ENCODE peak calls at places on chromosome 10, in four cellular contexts. One of them, this sample, is unnamed.

GRCh38 chr10:134743-135600 is at the start of gene ZMYND11:
- DNase-seq in IMR-90: peak
- DNase-seq in H9: peak
- DNase-seq in H1: peak
- DNase-seq in this sample: peak

GRCh38 chr10:111037868-111038267 is 39.0 kb upstream of the ADRA2A start:
- DNase-seq in IMR-90: no peak
- DNase-seq in H9: no peak
- DNase-seq in H1: no peak
- DNase-seq in this sample: no peak

GRCh38 chr10:131735577-131735976 is 165.2 kb upstream of the PPP2R2D start:
- DNase-seq in IMR-90: no peak
- DNase-seq in H9: no peak
- DNase-seq in H1: no peak
- DNase-seq in this sample: no peak

GRCh38 chr10:79886345-79886744 is 59.8 kb downstream of the NUTM2E start:
- DNase-seq in IMR-90: no peak
- DNase-seq in H9: no peak
- DNase-seq in H1: no peak
- DNase-seq in this sample: no peak

GRCh38 chr10:13503745-13504463 is 24.9 kb downstream of the BEND7 start:
- DNase-seq in IMR-90: peak
- DNase-seq in H9: no peak
- DNase-seq in H1: no peak
- DNase-seq in this sample: no peak

GRCh38 chr10:128577958-128578750 is 451.9 kb upstream of the MKI67 start:
- DNase-seq in IMR-90: no peak
- DNase-seq in H9: no peak
- DNase-seq in H1: no peak
- DNase-seq in this sample: no peak

GRCh38 chr10:117175901-117176534 is 21.3 kb upstream of the KCNK18 start:
- DNase-seq in IMR-90: peak
- DNase-seq in H9: peak
- DNase-seq in H1: peak
- DNase-seq in this sample: peak

GRCh38 chr10:102764340-102765257 is 20.9 kb downstream of the WBP1L start:
- DNase-seq in IMR-90: peak
- DNase-seq in H9: no peak
- DNase-seq in H1: no peak
- DNase-seq in this sample: no peak

GRCh38 chr10:98885380-98885779 is 350.3 kb downstream of the HPSE2 start:
- DNase-seq in IMR-90: no peak
- DNase-seq in H9: no peak
- DNase-seq in H1: no peak
- DNase-seq in this sample: no peak

GRCh38 chr10:5012595-5012994 is 8.9 kb upstream of the AKR1C2 start:
- DNase-seq in IMR-90: no peak
- DNase-seq in H9: no peak
- DNase-seq in H1: no peak
- DNase-seq in this sample: no peak

GRCh38 chr10:22271786-22272185 is 44.4 kb upstream of the COMMD3 start:
- DNase-seq in IMR-90: no peak
- DNase-seq in H9: no peak
- DNase-seq in H1: no peak
- DNase-seq in this sample: no peak

GRCh38 chr10:3347413-3348147 is 175.0 kb upstream of the PITRM1 start:
- DNase-seq in IMR-90: no peak
- DNase-seq in H9: no peak
- DNase-seq in H1: no peak
- DNase-seq in this sample: no peak

GRCh38 chr10:28375399-28376354 is 72.8 kb upstream of the MPP7 start:
- DNase-seq in IMR-90: peak
- DNase-seq in H9: no peak
- DNase-seq in H1: no peak
- DNase-seq in this sample: peak

GRCh38 chr10:63887026-63887589 is 365.9 kb downstream of the REEP3 start:
- DNase-seq in IMR-90: no peak
- DNase-seq in H9: peak
- DNase-seq in H1: peak
- DNase-seq in this sample: peak

GRCh38 chr10:28429573-28430216 is 103.2 kb upstream of the WAC start:
- DNase-seq in IMR-90: peak
- DNase-seq in H9: no peak
- DNase-seq in H1: peak
- DNase-seq in this sample: peak

GRCh38 chr10:45181483-45181882 is 133.9 kb downstream of the OR13A1 start:
- DNase-seq in IMR-90: peak
- DNase-seq in H9: no peak
- DNase-seq in H1: no peak
- DNase-seq in this sample: peak

GRCh38 chr10:100749309-100750217 is 4.2 kb downstream of the PAX2 start:
- DNase-seq in IMR-90: no peak
- DNase-seq in H9: no peak
- DNase-seq in H1: peak
- DNase-seq in this sample: no peak

GRCh38 chr10:100531761-100532160 is 2.1 kb upstream of the NDUFB8 start:
- DNase-seq in IMR-90: no peak
- DNase-seq in H9: no peak
- DNase-seq in H1: no peak
- DNase-seq in this sample: no peak

GRCh38 chr10:52950578-52950977 is 178.0 kb upstream of the MBL2 start:
- DNase-seq in IMR-90: no peak
- DNase-seq in H9: peak
- DNase-seq in H1: no peak
- DNase-seq in this sample: peak
- H3K4ac ChIP-seq in IMR-90: no peak
- H3K4ac ChIP-seq in H9: no peak
- H3K4ac ChIP-seq in H1: no peak
- H3K4ac ChIP-seq in this sample: peak

DNA sequence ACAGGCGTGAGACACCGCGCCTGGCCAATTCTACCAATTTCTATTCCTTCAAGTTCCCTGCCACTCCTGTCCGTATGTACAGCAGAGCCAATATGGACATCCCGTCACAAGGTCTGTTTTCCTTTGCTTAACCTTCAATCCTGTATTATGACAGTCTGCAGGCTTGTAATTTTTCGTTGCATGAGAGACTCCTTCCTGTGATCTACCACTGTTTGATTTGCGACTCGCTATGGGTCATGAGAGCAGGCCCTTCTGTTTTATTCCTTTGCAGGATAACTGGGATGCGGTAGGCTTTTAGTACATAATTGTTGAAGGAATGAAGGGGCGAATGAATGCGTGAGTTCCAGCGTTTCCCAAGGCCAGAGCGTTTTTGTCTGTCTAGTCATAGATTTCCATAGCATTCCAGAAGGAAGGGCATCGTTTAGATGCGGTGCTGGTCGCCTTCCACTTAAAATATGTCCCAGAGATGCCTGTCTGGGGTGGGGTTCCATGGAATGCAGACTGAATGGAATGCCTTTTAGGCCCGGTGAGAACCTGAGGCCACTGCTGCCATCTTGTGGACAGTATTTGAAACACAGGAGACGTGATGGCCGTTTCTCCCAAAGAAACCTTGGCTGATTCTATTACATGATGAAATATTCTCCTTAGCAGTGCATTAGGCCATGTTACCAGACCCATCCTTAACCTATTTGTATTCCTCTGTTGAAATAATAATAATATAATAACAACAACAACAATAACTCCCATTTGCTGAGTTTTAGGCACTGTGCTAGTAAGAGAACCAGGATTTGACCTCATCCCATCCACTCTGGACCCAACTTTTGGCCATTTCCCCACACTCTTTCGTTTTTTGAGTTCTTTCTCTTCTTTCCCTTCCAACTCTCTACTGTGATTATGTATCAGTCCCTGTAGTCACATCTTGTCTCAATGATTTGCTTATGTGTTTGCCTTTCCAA is 193.2 kb downstream of the MYOF start:
- DNase-seq in IMR-90: peak
- DNase-seq in H9: peak
- DNase-seq in H1: peak
- DNase-seq in this sample: peak
- H3K4ac ChIP-seq in IMR-90: peak
- H3K4ac ChIP-seq in H9: no peak
- H3K4ac ChIP-seq in H1: peak
- H3K4ac ChIP-seq in this sample: peak

GRCh38 chr10:44068716-44069482 is 316.0 kb downstream of the CXCL12 start:
- DNase-seq in IMR-90: peak
- DNase-seq in H9: no peak
- DNase-seq in H1: no peak
- DNase-seq in this sample: no peak

GRCh38 chr10:44069573-44069972 is 315.3 kb downstream of the CXCL12 start:
- DNase-seq in IMR-90: no peak
- DNase-seq in H9: no peak
- DNase-seq in H1: no peak
- DNase-seq in this sample: no peak

GRCh38 chr10:44071479-44071878 is 313.4 kb downstream of the CXCL12 start:
- DNase-seq in IMR-90: peak
- DNase-seq in H9: no peak
- DNase-seq in H1: no peak
- DNase-seq in this sample: no peak

GRCh38 chr10:44067432-44067831 is 317.5 kb downstream of the CXCL12 start:
- DNase-seq in IMR-90: no peak
- DNase-seq in H9: no peak
- DNase-seq in H1: no peak
- DNase-seq in this sample: no peak

GRCh38 chr10:44070282-44070681 is 314.6 kb downstream of the CXCL12 start:
- DNase-seq in IMR-90: no peak
- DNase-seq in H9: no peak
- DNase-seq in H1: no peak
- DNase-seq in this sample: no peak
- H3K4ac ChIP-seq in IMR-90: no peak
- H3K4ac ChIP-seq in H9: no peak
- H3K4ac ChIP-seq in H1: no peak
- H3K4ac ChIP-seq in this sample: no peak

GRCh38 chr10:92354587-92354986 is 63.6 kb downstream of the MARCHF5 start:
- DNase-seq in IMR-90: no peak
- DNase-seq in H9: no peak
- DNase-seq in H1: no peak
- DNase-seq in this sample: no peak
- H3K4ac ChIP-seq in IMR-90: no peak
- H3K4ac ChIP-seq in H9: no peak
- H3K4ac ChIP-seq in H1: no peak
- H3K4ac ChIP-seq in this sample: no peak

This sample was measured in mesendoderm.